ENCODE peak calls at places on chromosomes 13 and 19, in four cellular contexts. L is HepG2, F is A549, I is GM12878. H is an unnamed sample.

GRCh38 chr13:74062933-74063332 is 71.3 kb downstream of the KLF12 start:
- DNase-seq in L (no peak), I (peak; percentile 52), F (no peak), H (no peak)

GRCh38 chr19:33394006-33394722 is 20.7 kb downstream of the CEBPG start:
- DNase-seq in F (no peak), L (peak; percentile 55), I (no peak), H (no peak)

GRCh38 chr19:10800488-10800887 is 35.5 kb downstream of the TMED1 start:
- DNase-seq in I (no peak), L (no peak), F (no peak), H (no peak)

GRCh38 chr19:39140594-39140993 is 15.0 kb downstream of the PAK4 start:
- DNase-seq in L (no peak), I (no peak), F (no peak), H (no peak)

GRCh38 chr13:26186995-26187394 is 35.1 kb downstream of the RNF6 start:
- DNase-seq in F (no peak), L (no peak), I (no peak), H (no peak)

GRCh38 chr19:22030680-22031079 is 19.9 kb upstream of the ZNF208 start:
- DNase-seq in I (no peak), F (no peak), L (no peak), H (no peak)

GRCh38 chr19:45798995-45799517 is 6.4 kb upstream of the DMWD start:
- DNase-seq in F (peak; percentile 94), I (peak; percentile 23), L (peak; percentile 31), H (peak; percentile 80)

GRCh38 chr13:23321534-23322241 is 111.8 kb downstream of the SACS start:
- DNase-seq in L (peak; percentile 11), I (peak; percentile 35), F (peak; percentile 49), H (no peak)

GRCh38 chr13:25300861-25301346 is 521 bp upstream of the NUP58 start:
- DNase-seq in I (no peak), F (no peak), L (no peak), H (no peak)

GRCh38 chr13:102872131-102872530 is 26.3 kb downstream of the ERCC5 start:
- DNase-seq in F (no peak), L (no peak), I (no peak), H (no peak)

GRCh38 chr19:56092685-56093631 is 28.1 kb downstream of the ZNF787 start:
- DNase-seq in L (no peak), I (no peak), F (no peak), H (no peak)

GRCh38 chr13:44116562-44117315 is 237.0 kb downstream of the LACC1 start:
- DNase-seq in I (no peak), F (no peak), L (no peak), H (no peak)

GRCh38 chr19:35903550-35904179 is 1.3 kb downstream of the HCST start:
- DNase-seq in I (peak; percentile 84), L (peak; percentile 52), F (peak; percentile 76), H (peak; percentile 80)

GRCh38 chr19:19406878-19407639 is 1.6 kb downstream of the GATAD2A start:
- DNase-seq in I (no peak), F (no peak), L (peak; percentile 42), H (peak; percentile 62)

GRCh38 chr19:4455742-4456565 is 1.6 kb downstream of the UBXN6 start:
- DNase-seq in L (peak; percentile 25), F (no peak), I (no peak), H (peak; percentile 46)

GRCh38 chr13:110445183-110445582 is 116.3 kb downstream of the RAB20 start:
- DNase-seq in L (no peak), I (no peak), F (no peak), H (no peak)

GRCh38 chr19:33273065-33273736 is 29.1 kb downstream of the CEBPA start:
- DNase-seq in F (no peak), L (no peak), I (no peak), H (no peak)

GRCh38 chr13:83773961-83774360 is 108.3 kb downstream of the SLITRK1 start:
- DNase-seq in F (no peak), L (no peak), I (no peak), H (no peak)

GRCh38 chr13:33611016-33611805 is 206.7 kb upstream of the RFC3 start:
- DNase-seq in I (no peak), F (no peak), L (peak; percentile 83), H (no peak)

GRCh38 chr13:113991191-113991669 is 17.4 kb upstream of the C13orf46 start:
- DNase-seq in F (no peak), L (no peak), I (no peak), H (no peak)

GRCh38 chr19:47186337-47187022 is 44.5 kb downstream of the BBC3 start:
- DNase-seq in I (peak; percentile 89), L (no peak), F (no peak), H (no peak)

GRCh38 chr13:112934075-112934474 is 34.9 kb upstream of the MCF2L start:
- DNase-seq in I (no peak), L (no peak), F (no peak), H (no peak)

GRCh38 chr13:60756306-60756705 is 359.3 kb downstream of the TDRD3 start:
- DNase-seq in I (no peak), L (no peak), F (no peak), H (no peak)

GRCh38 chr13:73816702-73817101 is 317.5 kb downstream of the KLF12 start:
- DNase-seq in I (no peak), L (no peak), F (no peak), H (no peak)

GRCh38 chr19:47081095-47081494 is 32.5 kb downstream of the ZC3H4 start:
- DNase-seq in I (no peak), L (no peak), F (no peak), H (no peak)

GRCh38 chr13:36275190-36276002 is 22.2 kb downstream of the CCDC169 start:
- DNase-seq in I (no peak), F (peak; percentile 3), L (peak; percentile 50), H (no peak)

GRCh38 chr19:1860133-1860775 is 3.1 kb downstream of the KLF16 start:
- DNase-seq in I (no peak), L (peak; percentile 92), F (no peak), H (no peak)

GRCh38 chr19:38466050-38466449 is 32.6 kb downstream of the RYR1 start:
- DNase-seq in I (no peak), F (no peak), L (no peak), H (no peak)

GRCh38 chr13:45527699-45528462 is 63.1 kb downstream of the COG3 start:
- DNase-seq in F (no peak), L (peak; percentile 77), I (no peak), H (no peak)
- TF ChIP-seq POLR2AphosphoS2 in F (no peak), L (no peak), I (no peak), H (no peak)

DNA sequence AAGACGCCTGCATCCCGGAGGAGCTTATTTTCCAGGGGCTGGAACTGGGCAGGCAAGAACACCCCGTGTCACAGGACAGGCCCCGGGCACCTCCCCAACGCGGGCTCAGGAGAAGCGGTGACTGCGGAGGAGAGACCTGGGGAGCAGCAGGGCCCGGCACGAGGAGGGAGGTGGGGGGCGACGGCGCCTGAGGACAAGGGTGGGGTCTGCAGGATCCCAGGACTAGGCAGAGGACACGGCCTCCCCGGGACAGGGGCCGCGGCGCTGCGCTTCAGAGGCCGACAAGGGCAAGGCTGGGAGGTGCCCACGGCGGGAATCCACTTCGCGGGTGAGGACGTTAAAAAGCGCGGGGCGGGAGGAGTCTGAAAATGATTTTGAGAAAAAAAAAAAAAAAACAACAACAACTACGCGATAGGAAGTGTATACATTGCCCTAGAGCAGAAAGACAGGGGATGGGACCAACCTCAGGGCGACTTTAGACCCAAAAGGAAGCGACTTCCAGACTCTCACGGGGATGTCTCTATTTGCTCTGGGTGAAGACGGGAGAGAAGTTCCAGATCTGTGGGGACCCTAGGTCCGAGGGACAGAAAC is 44.9 kb downstream of the ZNF611 start:
- DNase-seq in F (no peak), I (no peak), L (no peak), H (peak; percentile 45)
- TF ChIP-seq MAX in F (no peak), I (no peak), L (no peak), H (peak; percentile 31)

DNA sequence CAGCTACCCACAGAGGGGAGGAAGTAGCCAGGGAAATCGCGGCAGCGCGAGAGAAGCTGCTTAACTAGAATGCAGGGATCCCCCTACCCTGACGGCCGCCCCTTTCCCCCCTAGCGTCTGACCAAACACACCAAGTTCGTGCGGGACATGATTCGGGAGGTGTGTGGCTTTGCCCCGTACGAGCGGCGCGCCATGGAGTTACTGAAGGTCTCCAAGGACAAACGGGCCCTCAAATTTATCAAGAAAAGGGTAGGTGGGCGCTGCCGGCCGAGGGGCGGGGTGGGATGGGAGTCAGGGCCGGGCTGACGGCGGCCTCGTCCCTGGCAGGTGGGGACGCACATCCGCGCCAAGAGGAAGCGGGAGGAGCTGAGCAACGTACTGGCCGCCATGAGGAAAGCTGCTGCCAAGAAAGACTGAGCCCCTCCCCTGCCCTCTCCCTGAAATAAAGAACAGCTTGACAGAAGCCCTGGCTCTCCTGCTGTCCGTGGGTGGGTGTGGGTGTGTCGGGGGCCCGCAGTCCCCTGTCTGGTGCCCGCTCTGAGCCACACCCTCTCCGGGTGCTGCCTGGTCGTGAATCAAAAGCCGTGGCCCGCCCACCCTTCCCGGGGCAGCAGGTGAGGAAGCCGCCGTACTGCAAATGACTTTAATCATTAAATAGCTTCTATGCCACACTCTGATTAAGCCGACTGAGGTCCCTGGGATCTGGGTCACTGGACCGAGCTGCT is 1.3 kb downstream of the RPL36 start:
- DNase-seq in L (no peak), F (no peak), I (no peak), H (peak; percentile 63)
- TF ChIP-seq POLR2AphosphoS2 in L (no peak), F (no peak), I (no peak), H (peak; percentile 98)

GRCh38 chr13:21100994-21101757 is 39.8 kb upstream of the LATS2 start:
- DNase-seq in F (no peak), L (peak; percentile 96), I (no peak), H (no peak)
- TF ChIP-seq MAX in F (no peak), L (no peak), I (no peak), H (no peak)

DNA sequence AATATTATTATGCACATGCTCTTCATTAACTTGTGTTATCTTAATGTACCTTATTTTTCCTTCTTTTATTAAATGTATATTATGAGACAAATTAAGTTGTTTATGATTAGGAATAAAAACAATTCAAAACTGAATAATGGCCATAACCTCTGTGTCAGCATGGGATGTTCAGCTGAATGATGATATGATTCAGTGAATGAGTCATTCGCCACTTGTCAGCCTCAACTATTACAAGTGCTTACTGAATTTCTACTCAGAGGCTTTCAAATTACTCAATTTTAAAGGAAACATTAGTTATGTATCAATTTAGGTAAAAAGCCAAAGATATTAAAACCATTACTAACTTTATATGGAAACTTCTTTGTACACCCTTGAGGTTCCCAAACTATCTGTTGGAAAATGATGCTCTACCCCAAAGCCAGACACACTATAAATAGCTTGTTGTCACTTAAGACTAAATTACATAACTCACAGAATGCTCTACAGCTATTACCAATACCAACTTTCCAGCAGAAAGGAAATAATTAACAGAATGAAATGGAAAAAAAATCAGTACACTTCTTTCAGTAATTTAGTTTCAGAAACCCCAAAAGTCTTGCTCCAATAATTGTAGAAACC is 14.4 kb downstream of the LIG4 start:
- DNase-seq in I (no peak), F (no peak), L (no peak), H (no peak)
- TF ChIP-seq POLR2AphosphoS2 in I (no peak), F (no peak), L (no peak), H (no peak)

H was measured in K562.